ENCODE peak calls at places on chromosomes 7 and 10, in nine cellular contexts. U, Q, S, T, O, H, A, F and B are unnamed samples.
A peak's percentile ranks its signal among the peaks of the same experiment; 100 is the strongest.

GRCh38 chr10:1360011-1360580 is 303.9 kb downstream of the WDR37 start:
- DNase-seq in U (no peak), Q (no peak), S (no peak), T (no peak), O (peak; percentile 48), H (no peak), A (no peak), F (no peak), B (no peak)

GRCh38 chr7:133718131-133718530 is 409.0 kb upstream of the LRGUK start:
- DNase-seq in U (no peak), Q (no peak), S (no peak), T (no peak), O (no peak), H (no peak), A (no peak), F (no peak), B (no peak)

GRCh38 chr10:111076682-111077661 is at the start of gene ADRA2A:
- DNase-seq in U (peak; percentile 35), Q (no peak), S (no peak), T (peak; percentile 41), O (peak; percentile 60), H (peak; percentile 23), A (peak; percentile 75), F (no peak), B (no peak)

GRCh38 chr10:47259521-47259920 is 40.5 kb upstream of the GDF10 start:
- DNase-seq in U (no peak), Q (no peak), S (no peak), T (no peak), O (no peak), H (no peak), A (no peak), F (no peak), B (no peak)

GRCh38 chr7:121307021-121307575 is 21.7 kb upstream of the WNT16 start:
- DNase-seq in U (no peak), Q (no peak), S (no peak), T (peak; percentile 69), O (no peak), H (no peak), A (no peak), F (no peak), B (no peak)

GRCh38 chr10:99784025-99784730 is 1.7 kb downstream of the ABCC2 start:
- DNase-seq in U (no peak), Q (no peak), S (no peak), T (peak; percentile 25), O (peak; percentile 52), H (peak; percentile 20), A (no peak), F (no peak), B (no peak)

GRCh38 chr10:28705472-28705871 is 28.2 kb downstream of the BAMBI start:
- DNase-seq in U (no peak), Q (no peak), S (no peak), T (no peak), O (no peak), H (no peak), A (no peak), F (no peak), B (no peak)

GRCh38 chr7:155369-156000 is 36.9 kb upstream of the FAM20C start:
- DNase-seq in U (no peak), Q (no peak), S (no peak), T (no peak), O (no peak), H (no peak), A (no peak), F (no peak), B (no peak)

GRCh38 chr7:100352984-100353684 is 4.8 kb upstream of the PILRB start:
- DNase-seq in U (no peak), Q (no peak), S (no peak), T (no peak), O (no peak), H (no peak), A (no peak), F (no peak), B (no peak)

GRCh38 chr7:100357131-100357561 is 771 bp upstream of the PILRB start:
- DNase-seq in U (no peak), Q (no peak), S (no peak), T (no peak), O (no peak), H (no peak), A (no peak), F (no peak), B (no peak)

GRCh38 chr7:100356416-100357068 is 1.4 kb upstream of the PILRB start:
- DNase-seq in U (no peak), Q (no peak), S (no peak), T (no peak), O (no peak), H (no peak), A (no peak), F (no peak), B (no peak)

GRCh38 chr7:100351657-100352058 is 6.3 kb upstream of the PILRB start:
- DNase-seq in U (no peak), Q (no peak), S (no peak), T (no peak), O (no peak), H (no peak), A (no peak), F (no peak), B (no peak)

DNA sequence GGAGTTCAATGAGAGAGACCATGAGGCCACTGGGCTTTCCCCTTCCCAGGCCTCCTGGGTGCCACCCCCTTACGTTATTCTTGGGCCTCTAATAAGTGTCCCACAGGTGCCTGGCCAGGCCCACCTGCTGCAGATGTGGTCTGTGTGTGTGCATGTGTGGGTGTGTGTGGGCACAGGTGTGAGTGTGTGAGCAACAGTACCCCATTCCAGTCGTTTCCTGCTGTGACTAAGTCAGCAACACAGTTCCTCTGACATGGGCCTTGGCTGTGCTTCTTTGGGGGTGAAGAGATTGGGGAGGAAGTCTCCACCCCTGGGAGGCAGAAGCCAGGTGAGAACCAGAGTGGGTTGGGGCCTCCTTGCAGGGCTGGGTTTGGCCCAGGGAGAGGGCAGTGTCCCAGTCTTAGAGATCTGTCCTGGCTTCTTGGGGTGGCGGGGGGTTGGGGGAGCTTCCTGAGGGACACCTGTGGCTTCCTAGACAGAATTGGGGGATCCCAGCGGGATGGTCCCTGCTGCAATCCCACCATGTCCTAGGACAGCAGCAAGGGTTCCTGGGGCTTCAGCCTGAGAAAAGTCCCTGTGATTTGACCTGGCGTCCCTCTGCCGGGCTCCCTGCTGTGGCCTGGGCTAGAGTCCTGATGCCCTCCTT is 4.1 kb upstream of the PILRB start:
- DNase-seq in U (no peak), Q (peak; percentile 71), S (no peak), T (no peak), O (no peak), H (no peak), A (no peak), F (no peak), B (no peak)
- H3K36me3 ChIP-seq in U (peaks cover 96% of the 10 kb centered on the region), Q (peaks cover 49% of the 10 kb centered on the region), S (no peaks in the 10 kb centered on the region), T (peaks cover 29% of the 10 kb centered on the region), O (peaks cover 56% of the 10 kb centered on the region), H (peaks cover 5% of the 10 kb centered on the region), A (peaks cover 33% of the 10 kb centered on the region), F (no peaks in the 10 kb centered on the region), B (peaks cover 95% of the 10 kb centered on the region)

GRCh38 chr10:92638037-92638436 is 45.1 kb downstream of the KIF11 start:
- DNase-seq in U (no peak), Q (no peak), S (no peak), T (no peak), O (no peak), H (no peak), A (no peak), F (no peak), B (no peak)

GRCh38 chr10:92641492-92641891 is 48.3 kb upstream of the HHEX start:
- DNase-seq in U (no peak), Q (no peak), S (no peak), T (no peak), O (no peak), H (no peak), A (no peak), F (no peak), B (no peak)

GRCh38 chr10:92640110-92640509 is 47.2 kb downstream of the KIF11 start:
- DNase-seq in U (no peak), Q (no peak), S (no peak), T (peak; percentile 8), O (no peak), H (no peak), A (no peak), F (no peak), B (no peak)
- TF ChIP-seq CTCF in U (no peak), Q (no peak), S (no peak), T (peak; percentile 20), O (no peak), H (no peak), A (peak; percentile 5), F (no peak), B (no peak)

DNA sequence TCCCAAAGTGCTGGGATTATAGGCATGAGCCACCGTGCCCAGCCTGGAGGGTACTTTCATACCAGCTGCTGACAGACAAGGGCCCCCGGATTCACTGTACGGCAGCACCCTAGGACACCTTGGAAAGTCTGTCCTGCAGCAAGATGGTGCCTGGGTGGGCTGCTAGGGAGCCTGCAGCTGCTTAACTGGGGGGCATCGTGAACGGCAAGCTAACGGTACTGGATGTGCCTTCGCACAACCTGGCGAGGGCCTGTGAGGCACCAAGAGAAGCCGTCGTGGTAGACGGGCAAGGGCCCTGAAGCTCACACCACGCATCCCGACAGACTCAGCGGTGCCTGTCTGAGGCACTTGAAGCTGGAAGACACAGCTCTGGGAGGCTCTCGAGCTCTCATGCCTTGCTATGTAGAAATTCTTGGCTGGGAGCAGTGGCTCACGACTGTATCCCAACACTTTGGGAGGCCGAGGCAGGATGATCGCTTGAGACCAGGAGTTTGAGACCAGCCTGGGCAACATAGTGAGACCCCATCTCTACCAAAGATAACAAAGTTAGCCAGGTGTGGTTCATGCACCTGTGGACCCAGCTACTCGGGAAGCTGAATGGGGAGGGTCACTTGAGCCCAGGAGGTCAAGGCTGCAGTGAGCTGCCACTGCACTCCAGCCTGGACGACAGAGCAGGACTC is 9.4 kb downstream of the BRAT1 start:
- DNase-seq in U (no peak), Q (no peak), S (no peak), T (no peak), O (no peak), H (no peak), A (no peak), F (peak; percentile 12), B (no peak)
- H3K36me3 ChIP-seq in U (peaks cover 86% of the 10 kb centered on the region), Q (peaks cover 28% of the 10 kb centered on the region), S (peaks cover 6% of the 10 kb centered on the region), T (peaks cover 1% of the 10 kb centered on the region), O (peaks cover 64% of the 10 kb centered on the region), H (peaks cover 3% of the 10 kb centered on the region), A (peaks cover 33% of the 10 kb centered on the region), F (no peaks in the 10 kb centered on the region), B (peaks cover 62% of the 10 kb centered on the region)

GRCh38 chr10:11112718-11113117 is 95.0 kb downstream of the CELF2 start:
- DNase-seq in U (no peak), Q (no peak), S (no peak), T (no peak), O (no peak), H (no peak), A (no peak), F (no peak), B (no peak)

GRCh38 chr10:11113156-11113555 is 95.5 kb downstream of the CELF2 start:
- DNase-seq in U (no peak), Q (peak; percentile 34), S (no peak), T (no peak), O (no peak), H (no peak), A (no peak), F (no peak), B (no peak)

GRCh38 chr10:11116817-11117216 is 99.1 kb downstream of the CELF2 start:
- DNase-seq in U (no peak), Q (no peak), S (no peak), T (no peak), O (no peak), H (no peak), A (no peak), F (no peak), B (no peak)

GRCh38 chr10:11115337-11115736 is 97.7 kb downstream of the CELF2 start:
- DNase-seq in U (no peak), Q (no peak), S (no peak), T (no peak), O (no peak), H (no peak), A (peak; percentile 49), F (no peak), B (no peak)

DNA sequence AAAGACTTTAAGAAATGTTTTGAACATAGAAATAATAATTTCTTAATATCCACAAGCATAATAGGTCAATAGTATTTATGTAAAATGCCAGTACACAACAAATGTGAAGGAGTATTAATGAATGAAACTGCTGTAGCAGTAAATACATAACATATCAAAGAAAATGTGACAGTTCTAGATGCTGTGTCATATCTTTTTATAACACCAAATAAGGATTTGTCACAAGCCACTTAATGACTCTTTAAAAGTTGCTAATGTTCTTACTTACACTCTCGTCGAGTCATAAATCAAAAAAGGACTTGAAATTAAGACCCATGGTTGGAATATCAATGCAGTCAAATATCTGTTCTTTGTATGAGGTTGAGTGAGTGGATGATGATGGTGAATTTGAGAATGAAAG is 96.6 kb downstream of the CELF2 start:
- DNase-seq in U (no peak), Q (no peak), S (no peak), T (no peak), O (no peak), H (no peak), A (no peak), F (no peak), B (no peak)
- TF ChIP-seq CTCF in U (no peak), Q (no peak), S (no peak), T (no peak), O (no peak), H (no peak), A (no peak), F (no peak), B (no peak)